ENCODE peak calls at places on chromosomes 7 and 10, in four cellular contexts. One of them, this sample, is unnamed.

GRCh38 chr10:9238041-9238440 is 1183.6 kb downstream of the GATA3 start:
- DNase-seq in NCI-H1092: no peak
- DNase-seq in sigmoid colon: no peak
- DNase-seq in activated T-cell treated with anti-CD3 and anti-CD28 coated beads for 4 hours: no peak
- DNase-seq in this sample: no peak

GRCh38 chr10:130409931-130410330 is 273.7 kb downstream of the GLRX3 start:
- DNase-seq in sigmoid colon: no peak
- DNase-seq in activated T-cell treated with anti-CD3 and anti-CD28 coated beads for 4 hours: no peak
- DNase-seq in NCI-H1092: no peak
- DNase-seq in this sample: no peak

GRCh38 chr7:150685219-150686029 is at the start of gene GIMAP2:
- DNase-seq in sigmoid colon: no peak
- DNase-seq in activated T-cell treated with anti-CD3 and anti-CD28 coated beads for 4 hours: no peak
- DNase-seq in NCI-H1092: no peak
- DNase-seq in this sample: no peak

GRCh38 chr7:39921505-39922250 is 28.4 kb upstream of the CDK13 start:
- DNase-seq in activated T-cell treated with anti-CD3 and anti-CD28 coated beads for 4 hours: no peak
- DNase-seq in NCI-H1092: no peak
- DNase-seq in sigmoid colon: no peak
- DNase-seq in this sample: peak

GRCh38 chr7:1144269-1144771 is 15.7 kb downstream of the ZFAND2A start:
- DNase-seq in sigmoid colon: peak
- DNase-seq in activated T-cell treated with anti-CD3 and anti-CD28 coated beads for 4 hours: no peak
- DNase-seq in NCI-H1092: peak
- DNase-seq in this sample: peak

GRCh38 chr10:93515071-93515962 is 18.9 kb downstream of the CEP55 start:
- DNase-seq in sigmoid colon: no peak
- DNase-seq in activated T-cell treated with anti-CD3 and anti-CD28 coated beads for 4 hours: no peak
- DNase-seq in NCI-H1092: no peak
- DNase-seq in this sample: no peak

GRCh38 chr7:117270371-117270770 is 52.5 kb downstream of the WNT2 start:
- DNase-seq in NCI-H1092: no peak
- DNase-seq in sigmoid colon: no peak
- DNase-seq in activated T-cell treated with anti-CD3 and anti-CD28 coated beads for 4 hours: no peak
- DNase-seq in this sample: no peak

GRCh38 chr7:94300176-94300835 is 94.4 kb upstream of the COL1A2 start:
- DNase-seq in NCI-H1092: no peak
- DNase-seq in activated T-cell treated with anti-CD3 and anti-CD28 coated beads for 4 hours: no peak
- DNase-seq in sigmoid colon: no peak
- DNase-seq in this sample: peak

GRCh38 chr10:114095676-114096331 is 52.1 kb downstream of the ADRB1 start:
- DNase-seq in sigmoid colon: no peak
- DNase-seq in activated T-cell treated with anti-CD3 and anti-CD28 coated beads for 4 hours: no peak
- DNase-seq in NCI-H1092: no peak
- DNase-seq in this sample: no peak

GRCh38 chr10:111429288-111430028 is 352.6 kb downstream of the ADRA2A start:
- DNase-seq in activated T-cell treated with anti-CD3 and anti-CD28 coated beads for 4 hours: no peak
- DNase-seq in sigmoid colon: no peak
- DNase-seq in NCI-H1092: no peak
- DNase-seq in this sample: no peak

GRCh38 chr7:2488272-2488645 is 12.1 kb upstream of the GRIFIN start:
- DNase-seq in activated T-cell treated with anti-CD3 and anti-CD28 coated beads for 4 hours: no peak
- DNase-seq in sigmoid colon: no peak
- DNase-seq in NCI-H1092: no peak
- DNase-seq in this sample: no peak

GRCh38 chr10:52883996-52884871 is 111.7 kb upstream of the MBL2 start:
- DNase-seq in activated T-cell treated with anti-CD3 and anti-CD28 coated beads for 4 hours: no peak
- DNase-seq in sigmoid colon: no peak
- DNase-seq in NCI-H1092: no peak
- DNase-seq in this sample: no peak

GRCh38 chr7:65951837-65952578 is 30.0 kb downstream of the GUSB start:
- DNase-seq in sigmoid colon: no peak
- DNase-seq in NCI-H1092: no peak
- DNase-seq in activated T-cell treated with anti-CD3 and anti-CD28 coated beads for 4 hours: no peak
- DNase-seq in this sample: no peak

GRCh38 chr10:28367419-28367818 is 64.6 kb upstream of the MPP7 start:
- DNase-seq in activated T-cell treated with anti-CD3 and anti-CD28 coated beads for 4 hours: no peak
- DNase-seq in sigmoid colon: no peak
- DNase-seq in NCI-H1092: no peak
- DNase-seq in this sample: no peak

GRCh38 chr10:64503429-64503828 is 982.2 kb downstream of the REEP3 start:
- DNase-seq in activated T-cell treated with anti-CD3 and anti-CD28 coated beads for 4 hours: no peak
- DNase-seq in sigmoid colon: no peak
- DNase-seq in NCI-H1092: no peak
- DNase-seq in this sample: no peak

GRCh38 chr7:107327986-107328569 is 141.8 kb upstream of the GPR22 start:
- DNase-seq in NCI-H1092: no peak
- DNase-seq in activated T-cell treated with anti-CD3 and anti-CD28 coated beads for 4 hours: no peak
- DNase-seq in sigmoid colon: no peak
- DNase-seq in this sample: no peak

GRCh38 chr7:34269084-34269483 is 363.7 kb downstream of the BMPER start:
- DNase-seq in sigmoid colon: no peak
- DNase-seq in activated T-cell treated with anti-CD3 and anti-CD28 coated beads for 4 hours: no peak
- DNase-seq in NCI-H1092: no peak
- DNase-seq in this sample: no peak

GRCh38 chr7:114081606-114082425 is 163.0 kb upstream of the PPP1R3A start:
- DNase-seq in activated T-cell treated with anti-CD3 and anti-CD28 coated beads for 4 hours: no peak
- DNase-seq in NCI-H1092: peak
- DNase-seq in sigmoid colon: peak
- DNase-seq in this sample: peak

GRCh38 chr7:85659364-85659763 is 472.5 kb upstream of the SEMA3D start:
- DNase-seq in NCI-H1092: no peak
- DNase-seq in sigmoid colon: no peak
- DNase-seq in activated T-cell treated with anti-CD3 and anti-CD28 coated beads for 4 hours: no peak
- DNase-seq in this sample: no peak

GRCh38 chr10:95767884-95768556 is 12.1 kb downstream of the ENTPD1 start:
- DNase-seq in activated T-cell treated with anti-CD3 and anti-CD28 coated beads for 4 hours: no peak
- DNase-seq in sigmoid colon: no peak
- DNase-seq in NCI-H1092: no peak
- DNase-seq in this sample: no peak

GRCh38 chr7:134605978-134606923 is 40.4 kb upstream of the BPGM start:
- DNase-seq in sigmoid colon: peak
- DNase-seq in activated T-cell treated with anti-CD3 and anti-CD28 coated beads for 4 hours: peak
- DNase-seq in NCI-H1092: peak
- DNase-seq in this sample: peak

GRCh38 chr7:7596156-7596555 is 29.5 kb downstream of the MIOS start:
- DNase-seq in NCI-H1092: no peak
- DNase-seq in sigmoid colon: no peak
- DNase-seq in activated T-cell treated with anti-CD3 and anti-CD28 coated beads for 4 hours: no peak
- DNase-seq in this sample: no peak

GRCh38 chr10:80664071-80664680 is 126.5 kb downstream of the SH2D4B start:
- DNase-seq in sigmoid colon: peak
- DNase-seq in activated T-cell treated with anti-CD3 and anti-CD28 coated beads for 4 hours: peak
- DNase-seq in NCI-H1092: peak
- DNase-seq in this sample: peak

GRCh38 chr10:86374664-86375063 is 8.1 kb upstream of the GRID1 start:
- DNase-seq in activated T-cell treated with anti-CD3 and anti-CD28 coated beads for 4 hours: no peak
- DNase-seq in sigmoid colon: peak
- DNase-seq in NCI-H1092: no peak
- DNase-seq in this sample: no peak

GRCh38 chr7:134697487-134697886 is 50.8 kb downstream of the BPGM start:
- DNase-seq in NCI-H1092: no peak
- DNase-seq in activated T-cell treated with anti-CD3 and anti-CD28 coated beads for 4 hours: no peak
- DNase-seq in sigmoid colon: no peak
- DNase-seq in this sample: no peak

GRCh38 chr10:17910144-17910789 is 41.5 kb upstream of the SLC39A12 start:
- DNase-seq in NCI-H1092: no peak
- DNase-seq in activated T-cell treated with anti-CD3 and anti-CD28 coated beads for 4 hours: no peak
- DNase-seq in sigmoid colon: peak
- DNase-seq in this sample: peak

GRCh38 chr7:2162959-2163358 is 69.8 kb downstream of the MAD1L1 start:
- DNase-seq in NCI-H1092: no peak
- DNase-seq in sigmoid colon: no peak
- DNase-seq in activated T-cell treated with anti-CD3 and anti-CD28 coated beads for 4 hours: no peak
- DNase-seq in this sample: no peak

This sample was measured in NCI-H524.